ENCODE peak calls at places on chromosomes 5 and 9, in five cellular contexts. I is KBM-7, S is heart left ventricle, X is iPS-NIHi11, R is A549. U is an unnamed sample.

GRCh38 chr9:95515272-95516113 is 1.3 kb downstream of the PTCH1 start:
- DNase-seq in I (no peak), S (peak; percentile 37), X (peak; percentile 57), R (no peak), U (no peak)

GRCh38 chr5:67268233-67269011 is 71.8 kb upstream of the CD180 start:
- DNase-seq in I (no peak), S (peak; percentile 70), X (no peak), R (peak; percentile 7), U (peak; percentile 80)

GRCh38 chr5:130104895-130105684 is 200.8 kb downstream of the CHSY3 start:
- DNase-seq in I (no peak), S (no peak), X (no peak), R (no peak), U (no peak)

GRCh38 chr5:41338276-41338675 is 124.9 kb upstream of the C6 start:
- DNase-seq in I (no peak), S (no peak), X (no peak), R (no peak), U (no peak)

GRCh38 chr5:154737667-154738320 is 17.4 kb upstream of the LARP1 start:
- DNase-seq in I (no peak), S (no peak), X (no peak), R (no peak), U (no peak)

GRCh38 chr5:127561254-127561653 is 43.8 kb downstream of the PRRC1 start:
- DNase-seq in I (no peak), S (no peak), X (no peak), R (no peak), U (no peak)

GRCh38 chr9:117204971-117205370 is 209.9 kb downstream of the ASTN2 start:
- DNase-seq in I (no peak), S (no peak), X (no peak), R (no peak), U (no peak)

GRCh38 chr5:31382051-31382878 is 149.6 kb downstream of the DROSHA start:
- DNase-seq in I (no peak), S (no peak), X (no peak), R (no peak), U (no peak)

GRCh38 chr9:89523948-89524347 is 26.0 kb upstream of the SEMA4D start:
- DNase-seq in I (peak; percentile 55), S (no peak), X (no peak), R (no peak), U (no peak)

GRCh38 chr5:71830626-71831539 is 111.8 kb downstream of the CARTPT start:
- DNase-seq in I (peak; percentile 32), S (peak; percentile 81), X (no peak), R (no peak), U (peak; percentile 85)